ENCODE peak calls at places on chromosomes 7 and 10, in five cellular contexts. One of them, this sample, is unnamed.

GRCh38 chr7:87480386-87480785 is 4.9 kb upstream of the ABCB4 start:
- DNase-seq in cardiac septum: no peak
- DNase-seq in heart left ventricle: no peak
- DNase-seq in activated effector memory CD4-positive, alpha-beta T cell treated with Interleukin-2 at 50 U/mL for 16 hours: no peak
- DNase-seq in glutamatergic neuron: no peak
- DNase-seq in this sample: no peak

GRCh38 chr7:76281706-76282343 is 20.6 kb upstream of the HSPB1 start:
- DNase-seq in cardiac septum: no peak
- DNase-seq in heart left ventricle: no peak
- DNase-seq in activated effector memory CD4-positive, alpha-beta T cell treated with Interleukin-2 at 50 U/mL for 16 hours: no peak
- DNase-seq in glutamatergic neuron: no peak
- DNase-seq in this sample: no peak

GRCh38 chr7:114082934-114083647 is 164.3 kb upstream of the PPP1R3A start:
- DNase-seq in cardiac septum: no peak
- DNase-seq in heart left ventricle: peak
- DNase-seq in activated effector memory CD4-positive, alpha-beta T cell treated with Interleukin-2 at 50 U/mL for 16 hours: no peak
- DNase-seq in glutamatergic neuron: peak
- DNase-seq in this sample: no peak

GRCh38 chr10:62814901-62815372 is 1.2 kb downstream of the EGR2 start:
- DNase-seq in cardiac septum: no peak
- DNase-seq in heart left ventricle: peak
- DNase-seq in activated effector memory CD4-positive, alpha-beta T cell treated with Interleukin-2 at 50 U/mL for 16 hours: no peak
- DNase-seq in glutamatergic neuron: peak
- DNase-seq in this sample: no peak

GRCh38 chr7:149690688-149691446 is 82.5 kb downstream of the ZNF467 start:
- DNase-seq in cardiac septum: no peak
- DNase-seq in heart left ventricle: no peak
- DNase-seq in activated effector memory CD4-positive, alpha-beta T cell treated with Interleukin-2 at 50 U/mL for 16 hours: no peak
- DNase-seq in glutamatergic neuron: peak
- DNase-seq in this sample: peak

GRCh38 chr7:51316262-51316665 is 345 bp downstream of the COBL start:
- DNase-seq in cardiac septum: no peak
- DNase-seq in heart left ventricle: peak
- DNase-seq in activated effector memory CD4-positive, alpha-beta T cell treated with Interleukin-2 at 50 U/mL for 16 hours: no peak
- DNase-seq in glutamatergic neuron: peak
- DNase-seq in this sample: no peak

GRCh38 chr7:21945374-21946227 is at the start of gene CDCA7L:
- DNase-seq in cardiac septum: peak
- DNase-seq in heart left ventricle: peak
- DNase-seq in activated effector memory CD4-positive, alpha-beta T cell treated with Interleukin-2 at 50 U/mL for 16 hours: no peak
- DNase-seq in glutamatergic neuron: peak
- DNase-seq in this sample: peak

GRCh38 chr10:114855776-114856543 is 34.4 kb downstream of the FHIP2A start:
- DNase-seq in cardiac septum: no peak
- DNase-seq in heart left ventricle: no peak
- DNase-seq in activated effector memory CD4-positive, alpha-beta T cell treated with Interleukin-2 at 50 U/mL for 16 hours: no peak
- DNase-seq in glutamatergic neuron: no peak
- DNase-seq in this sample: no peak

GRCh38 chr7:116673504-116673865 is 1.5 kb downstream of the MET start:
- DNase-seq in cardiac septum: no peak
- DNase-seq in heart left ventricle: no peak
- DNase-seq in activated effector memory CD4-positive, alpha-beta T cell treated with Interleukin-2 at 50 U/mL for 16 hours: no peak
- DNase-seq in glutamatergic neuron: no peak
- DNase-seq in this sample: no peak